ENCODE peak calls at places on chromosomes 7 and 10, in eight cellular contexts. One of them, this sample, is unnamed.
A peak's percentile ranks its signal among the peaks of the same experiment; 100 is the strongest.

GRCh38 chr7:45174966-45175765 is 17.6 kb downstream of the RAMP3 start:
- DNase-seq in T-cell: no peak
- DNase-seq in GM23248: no peak
- DNase-seq in HuH-7.5: no peak
- DNase-seq in M059J: no peak
- DNase-seq in caudate nucleus: no peak
- DNase-seq in NCI-H1092: no peak
- DNase-seq in NCI-H510A: no peak
- DNase-seq in this sample: no peak

GRCh38 chr10:73655257-73655989 is 406 bp downstream of the SYNPO2L start:
- DNase-seq in caudate nucleus: no peak
- DNase-seq in T-cell: no peak
- DNase-seq in GM23248: no peak
- DNase-seq in NCI-H1092: no peak
- DNase-seq in M059J: no peak
- DNase-seq in NCI-H510A: no peak
- DNase-seq in HuH-7.5: no peak
- DNase-seq in this sample: no peak

GRCh38 chr7:80182630-80183276 is 48.1 kb downstream of the GNAI1 start:
- DNase-seq in M059J: no peak
- DNase-seq in NCI-H1092: no peak
- DNase-seq in T-cell: no peak
- DNase-seq in GM23248: peak; percentile 9
- DNase-seq in caudate nucleus: no peak
- DNase-seq in HuH-7.5: no peak
- DNase-seq in NCI-H510A: no peak
- DNase-seq in this sample: no peak

GRCh38 chr7:84113906-84114875 is 80.4 kb downstream of the SEMA3A start:
- DNase-seq in M059J: no peak
- DNase-seq in NCI-H1092: no peak
- DNase-seq in caudate nucleus: no peak
- DNase-seq in T-cell: no peak
- DNase-seq in GM23248: no peak
- DNase-seq in NCI-H510A: no peak
- DNase-seq in HuH-7.5: no peak
- DNase-seq in this sample: peak; percentile 5

GRCh38 chr7:122311280-122311679 is 6.7 kb upstream of the FEZF1 start:
- DNase-seq in HuH-7.5: no peak
- DNase-seq in NCI-H1092: no peak
- DNase-seq in T-cell: no peak
- DNase-seq in caudate nucleus: no peak
- DNase-seq in M059J: no peak
- DNase-seq in GM23248: no peak
- DNase-seq in NCI-H510A: no peak
- DNase-seq in this sample: no peak

GRCh38 chr7:148464932-148465331 is 125.6 kb upstream of the C7orf33 start:
- DNase-seq in M059J: no peak
- DNase-seq in NCI-H1092: no peak
- DNase-seq in T-cell: no peak
- DNase-seq in HuH-7.5: no peak
- DNase-seq in NCI-H510A: no peak
- DNase-seq in GM23248: no peak
- DNase-seq in caudate nucleus: no peak
- DNase-seq in this sample: no peak

GRCh38 chr7:129778770-129779601 is 167.5 kb downstream of the NRF1 start:
- DNase-seq in M059J: peak; percentile 36
- DNase-seq in GM23248: peak; percentile 54
- DNase-seq in NCI-H510A: no peak
- DNase-seq in caudate nucleus: no peak
- DNase-seq in NCI-H1092: no peak
- DNase-seq in T-cell: no peak
- DNase-seq in HuH-7.5: peak; percentile 80
- DNase-seq in this sample: no peak

GRCh38 chr7:157498690-157499089 is 161.9 kb downstream of the DNAJB6 start:
- DNase-seq in M059J: no peak
- DNase-seq in NCI-H510A: peak; percentile 12
- DNase-seq in caudate nucleus: no peak
- DNase-seq in NCI-H1092: no peak
- DNase-seq in T-cell: no peak
- DNase-seq in HuH-7.5: no peak
- DNase-seq in GM23248: no peak
- DNase-seq in this sample: no peak

GRCh38 chr10:99534939-99535763 is 2.4 kb downstream of the NKX2-3 start:
- DNase-seq in NCI-H510A: peak; percentile 22
- DNase-seq in GM23248: peak; percentile 51
- DNase-seq in caudate nucleus: no peak
- DNase-seq in NCI-H1092: no peak
- DNase-seq in M059J: no peak
- DNase-seq in T-cell: no peak
- DNase-seq in HuH-7.5: no peak
- DNase-seq in this sample: no peak

GRCh38 chr7:82672078-82672477 is 228.5 kb upstream of the CACNA2D1 start:
- DNase-seq in GM23248: peak; percentile 24
- DNase-seq in HuH-7.5: no peak
- DNase-seq in NCI-H1092: no peak
- DNase-seq in M059J: no peak
- DNase-seq in NCI-H510A: no peak
- DNase-seq in T-cell: no peak
- DNase-seq in caudate nucleus: no peak
- DNase-seq in this sample: no peak

GRCh38 chr7:115724400-115725056 is 306.0 kb downstream of the TFEC start:
- DNase-seq in M059J: peak; percentile 3
- DNase-seq in caudate nucleus: no peak
- DNase-seq in NCI-H1092: peak; percentile 95
- DNase-seq in GM23248: no peak
- DNase-seq in NCI-H510A: no peak
- DNase-seq in HuH-7.5: no peak
- DNase-seq in T-cell: no peak
- DNase-seq in this sample: no peak

This sample was measured in astrocyte of the spinal cord.